ENCODE peak calls at places on chromosomes 13 and 19, in five cellular contexts. E, P, R, C and O are unnamed samples.

GRCh38 chr13:42539670-42540069 is 34.3 kb upstream of the TNFSF11 start:
- DNase-seq in E (no peak), P (no peak), R (no peak), C (no peak), O (no peak)

GRCh38 chr19:47421844-47422395 is 2.6 kb upstream of the MEIS3 start:
- DNase-seq in E (no peak), P (no peak), R (no peak), C (no peak), O (peak)

GRCh38 chr19:46111376-46111775 is 13.1 kb downstream of the IGFL3 start:
- DNase-seq in E (no peak), P (no peak), R (no peak), C (no peak), O (no peak)

GRCh38 chr13:42684226-42684625 is 97.2 kb upstream of the FAM216B start:
- DNase-seq in E (no peak), P (no peak), R (no peak), C (no peak), O (no peak)

GRCh38 chr13:111511219-111511732 is 190.8 kb downstream of the TEX29 start:
- DNase-seq in E (no peak), P (no peak), R (no peak), C (no peak), O (no peak)

GRCh38 chr13:30805132-30805537 is 69.8 kb downstream of the ALOX5AP start:
- DNase-seq in E (no peak), P (no peak), R (no peak), C (no peak), O (no peak)

GRCh38 chr13:62629618-62630017 is 1214.0 kb upstream of the PCDH20 start:
- DNase-seq in E (no peak), P (no peak), R (peak), C (no peak), O (no peak)

GRCh38 chr19:39517432-39517831 is 2.5 kb downstream of the SELENOV start:
- DNase-seq in E (no peak), P (no peak), R (no peak), C (no peak), O (no peak)

GRCh38 chr19:35724560-35724959 is 6.8 kb downstream of the KMT2B start:
- DNase-seq in E (no peak), P (no peak), R (no peak), C (no peak), O (no peak)

GRCh38 chr13:22162889-22163288 is 492.0 kb downstream of the FGF9 start:
- DNase-seq in E (no peak), P (no peak), R (no peak), C (no peak), O (no peak)

GRCh38 chr19:1130801-1131717 is 27.3 kb downstream of the GPX4 start:
- DNase-seq in E (no peak), P (no peak), R (no peak), C (peak), O (peak)